ENCODE peak calls at places on chromosomes 16 and 17, in five cellular contexts. H is sigmoid colon; A is gastrocnemius medialis; E is CD4-positive, alpha-beta T cell; D is ovary. P is an unnamed sample.

GRCh38 chr16:50178397-50179018 is 25.4 kb downstream of the TENT4B start:
- DNase-seq in H (no peak), E (no peak), A (no peak), D (no peak), P (no peak)

GRCh38 chr17:2482218-2482617 is 29.5 kb downstream of the METTL16 start:
- DNase-seq in D (no peak), E (no peak), H (no peak), A (no peak), P (no peak)

GRCh38 chr17:82848022-82848592 is 8.3 kb upstream of the ZNF750 start:
- DNase-seq in E (peak), H (peak), D (peak), A (no peak), P (peak)

GRCh38 chr16:83701494-83701893 is 106.3 kb upstream of the HSBP1 start:
- DNase-seq in D (no peak), E (no peak), A (no peak), H (no peak), P (no peak)

GRCh38 chr16:86087561-86088230 is 188.7 kb downstream of the IRF8 start:
- DNase-seq in H (peak), D (no peak), A (no peak), E (no peak), P (no peak)

GRCh38 chr16:67428146-67428731 is 2.7 kb upstream of the HSD11B2 start:
- DNase-seq in E (peak), H (peak), D (peak), A (no peak), P (no peak)

GRCh38 chr16:50593410-50594139 is 45.4 kb downstream of the NKD1 start:
- DNase-seq in H (no peak), A (no peak), E (no peak), D (no peak), P (no peak)

GRCh38 chr16:13438064-13438463 is 481.9 kb upstream of the ERCC4 start:
- DNase-seq in E (no peak), D (no peak), A (no peak), H (no peak), P (no peak)

DNA sequence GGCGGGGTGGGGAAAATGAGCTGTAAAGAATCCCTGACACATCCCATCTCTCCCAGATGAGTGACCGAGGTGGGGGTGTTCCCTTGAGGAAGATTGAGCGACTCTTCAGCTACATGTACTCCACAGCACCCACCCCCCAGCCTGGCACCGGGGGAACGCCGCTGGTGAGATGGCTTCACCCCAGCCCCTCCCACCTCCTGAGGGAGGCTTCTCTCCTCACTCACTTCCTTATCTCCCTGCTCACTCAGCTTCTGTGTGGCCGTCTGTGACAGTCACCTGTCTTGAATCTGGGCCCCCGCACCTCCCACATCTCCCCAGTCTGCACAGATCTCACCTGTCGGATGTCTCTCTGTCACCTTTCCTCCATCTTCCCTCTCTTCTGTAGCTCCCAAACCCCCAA is 13.4 kb downstream of the PDK2 start:
- DNase-seq in H (no peak), A (no peak), E (no peak), D (no peak), P (no peak)
- H3K27ac ChIP-seq in H (no peak), A (peak), E (no peak), D (no peak), P (no peak)

DNA sequence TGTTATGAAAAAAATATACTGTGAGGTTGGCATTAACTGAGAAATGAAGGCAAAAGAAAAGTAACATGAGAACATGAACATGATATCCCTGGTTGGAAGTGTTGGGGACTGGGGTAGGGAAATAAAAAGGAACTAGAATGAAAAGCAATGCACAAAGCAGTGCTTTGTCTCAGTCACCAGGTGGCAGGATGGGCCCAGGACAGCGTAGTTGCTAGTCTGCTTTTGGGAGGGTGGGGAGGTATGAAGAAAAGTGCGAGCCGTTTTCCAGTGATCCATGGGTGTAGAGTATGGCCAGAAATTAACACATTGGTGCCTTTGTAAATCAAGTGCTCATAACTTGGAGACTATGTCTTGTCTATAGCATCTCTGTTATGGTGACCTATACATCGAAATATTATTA is 662.5 kb upstream of the SALL1 start:
- DNase-seq in H (no peak), E (no peak), A (no peak), D (no peak), P (no peak)
- TF ChIP-seq CTCF in H (no peak), E (no peak), A (no peak), D (no peak), P (no peak)

GRCh38 chr16:21233045-21233520 is 416 bp upstream of the ANKS4B start:
- DNase-seq in E (no peak), H (no peak), A (no peak), D (no peak), P (no peak)

GRCh38 chr16:21224800-21225199 is 8.7 kb upstream of the ANKS4B start:
- DNase-seq in E (no peak), A (no peak), H (no peak), D (no peak), P (no peak)

GRCh38 chr16:21226749-21227148 is 6.8 kb upstream of the ANKS4B start:
- DNase-seq in A (no peak), D (no peak), H (no peak), E (no peak), P (no peak)

GRCh38 chr16:21227886-21228285 is 5.6 kb upstream of the ANKS4B start:
- DNase-seq in E (no peak), D (no peak), H (no peak), A (no peak), P (no peak)

DNA sequence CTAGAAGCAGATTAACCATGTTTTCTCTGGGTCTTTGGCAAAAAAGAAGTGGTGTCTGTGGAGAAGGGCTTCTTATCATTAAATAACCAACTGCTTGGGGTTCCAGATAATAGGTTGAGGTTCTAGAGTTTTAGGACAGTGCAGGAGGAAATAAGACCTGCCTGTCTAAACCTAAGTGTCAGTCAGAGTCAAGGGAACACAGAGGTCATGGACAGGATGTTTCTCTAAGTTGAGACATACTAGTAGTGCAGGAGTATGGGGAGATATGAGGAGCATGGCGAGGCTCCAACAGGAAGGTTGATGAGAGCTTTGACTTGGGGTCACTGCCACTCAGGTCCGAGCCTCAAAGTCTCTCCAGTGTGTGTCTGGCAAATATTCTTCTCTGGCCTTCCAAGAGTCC is 5.0 kb upstream of the ANKS4B start:
- DNase-seq in D (no peak), A (no peak), E (no peak), H (no peak), P (no peak)
- H3K27ac ChIP-seq in D (no peak), A (no peak), E (no peak), H (no peak), P (no peak)

DNA sequence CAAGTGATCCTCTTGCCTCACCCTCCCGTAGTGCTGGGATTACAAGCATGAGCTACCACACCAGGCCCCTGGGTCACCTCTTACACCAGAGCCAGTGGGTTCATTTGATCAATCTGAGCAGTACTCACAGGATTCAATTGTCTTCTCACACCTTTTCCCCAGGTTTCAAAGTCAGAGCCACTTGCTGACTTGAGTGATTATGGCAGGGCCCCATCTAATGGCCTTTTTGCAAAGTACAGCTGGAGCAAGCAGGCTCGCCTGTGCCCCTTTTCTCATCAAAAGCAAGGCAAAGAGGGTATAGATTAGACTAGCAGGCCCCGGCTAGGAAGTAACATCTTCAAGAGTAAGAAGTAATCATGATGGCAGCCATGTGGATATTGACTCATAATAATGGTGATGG is 114.8 kb upstream of the NOL11 start:
- DNase-seq in H (no peak), D (no peak), A (no peak), E (peak), P (peak)
- TF ChIP-seq CTCF in H (no peak), D (no peak), A (no peak), E (peak), P (peak)

DNA sequence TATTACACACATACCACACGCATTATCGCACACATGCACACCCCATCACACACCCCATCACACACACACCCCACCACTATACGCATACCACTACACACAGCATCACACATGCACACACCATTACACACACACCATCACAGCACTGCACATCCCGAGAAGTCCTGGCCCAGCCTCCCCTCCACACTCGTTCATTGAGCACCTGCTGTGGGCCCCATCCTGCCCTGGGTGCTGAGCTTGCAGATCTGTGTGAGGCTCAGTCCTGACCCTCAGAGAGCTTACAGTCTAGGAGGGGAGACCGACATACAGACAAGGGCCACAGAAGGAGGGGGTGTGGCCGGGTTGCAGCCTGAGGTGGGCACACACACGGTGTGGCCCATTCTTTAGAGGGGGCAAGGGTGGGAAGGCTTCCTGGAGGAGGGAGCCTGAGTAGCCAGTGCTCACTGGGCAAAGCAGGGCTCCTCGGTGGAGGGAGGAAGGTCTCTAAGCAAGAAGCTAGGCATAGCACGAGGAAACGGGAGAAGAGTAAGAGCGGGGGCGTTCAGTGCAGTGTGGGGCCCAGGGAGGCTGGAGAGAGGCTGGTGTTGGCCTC is 206.6 kb downstream of the NTN1 start:
- DNase-seq in D (no peak), A (no peak), H (no peak), E (no peak), P (no peak)
- H3K27ac ChIP-seq in D (no peak), A (no peak), H (peak), E (no peak), P (no peak)

GRCh38 chr17:14211778-14212177 is 24.9 kb downstream of the CDRT15 start:
- DNase-seq in D (peak), H (no peak), E (no peak), A (no peak), P (no peak)
- TF ChIP-seq CTCF in D (no peak), H (no peak), E (peak), A (peak), P (peak)

GRCh38 chr16:22366371-22366770 is 8.0 kb downstream of the CDR2 start:
- DNase-seq in E (no peak), A (no peak), H (no peak), D (no peak), P (no peak)

GRCh38 chr16:22369221-22369811 is 5.1 kb downstream of the CDR2 start:
- DNase-seq in A (no peak), D (no peak), E (no peak), H (no peak), P (no peak)

GRCh38 chr16:22370038-22370541 is 4.3 kb downstream of the CDR2 start:
- DNase-seq in H (no peak), A (no peak), E (no peak), D (no peak), P (no peak)

GRCh38 chr16:22360963-22361659 is 13.3 kb downstream of the CDR2 start:
- DNase-seq in A (no peak), H (no peak), D (no peak), E (no peak), P (no peak)

DNA sequence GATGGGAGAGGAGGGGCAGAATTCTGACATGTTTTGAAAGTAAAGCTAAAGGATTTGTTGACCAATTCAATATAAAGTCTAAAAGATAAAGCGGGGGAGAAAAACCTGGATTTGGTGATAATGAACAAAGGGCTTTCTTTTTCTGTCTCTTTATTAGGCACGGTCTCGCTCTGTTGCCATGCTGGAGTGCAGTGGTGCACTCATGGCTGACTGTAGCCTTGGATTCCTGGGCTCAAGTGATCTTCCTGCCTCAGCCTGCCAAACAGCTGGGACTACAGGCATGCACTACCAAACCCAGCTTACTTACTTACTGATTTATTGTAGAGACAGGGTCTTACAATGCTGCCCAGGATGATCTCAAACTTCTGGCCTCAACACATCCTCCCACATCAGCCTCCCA is 7.5 kb downstream of the CDR2 start:
- DNase-seq in D (no peak), A (no peak), E (no peak), H (no peak), P (no peak)
- H3K27ac ChIP-seq in D (no peak), A (no peak), E (no peak), H (peak), P (no peak)

GRCh38 chr16:2056077-2056476 is 8.3 kb downstream of the TSC2 start:
- DNase-seq in H (no peak), E (no peak), D (no peak), A (no peak), P (no peak)
- TF ChIP-seq CTCF in H (no peak), E (no peak), D (no peak), A (peak), P (no peak)

GRCh38 chr16:4264546-4264945 is 8.3 kb downstream of the TFAP4 start:
- DNase-seq in A (no peak), D (peak), E (no peak), H (no peak), P (no peak)

GRCh38 chr16:4262303-4262835 is 10.5 kb downstream of the TFAP4 start:
- DNase-seq in D (peak), H (no peak), A (no peak), E (no peak), P (no peak)

GRCh38 chr16:4265676-4266075 is 7.1 kb downstream of the TFAP4 start:
- DNase-seq in D (no peak), A (no peak), E (no peak), H (no peak), P (no peak)

GRCh38 chr16:4261557-4262172 is 11.2 kb downstream of the TFAP4 start:
- DNase-seq in D (peak), E (no peak), A (no peak), H (no peak), P (peak)

DNA sequence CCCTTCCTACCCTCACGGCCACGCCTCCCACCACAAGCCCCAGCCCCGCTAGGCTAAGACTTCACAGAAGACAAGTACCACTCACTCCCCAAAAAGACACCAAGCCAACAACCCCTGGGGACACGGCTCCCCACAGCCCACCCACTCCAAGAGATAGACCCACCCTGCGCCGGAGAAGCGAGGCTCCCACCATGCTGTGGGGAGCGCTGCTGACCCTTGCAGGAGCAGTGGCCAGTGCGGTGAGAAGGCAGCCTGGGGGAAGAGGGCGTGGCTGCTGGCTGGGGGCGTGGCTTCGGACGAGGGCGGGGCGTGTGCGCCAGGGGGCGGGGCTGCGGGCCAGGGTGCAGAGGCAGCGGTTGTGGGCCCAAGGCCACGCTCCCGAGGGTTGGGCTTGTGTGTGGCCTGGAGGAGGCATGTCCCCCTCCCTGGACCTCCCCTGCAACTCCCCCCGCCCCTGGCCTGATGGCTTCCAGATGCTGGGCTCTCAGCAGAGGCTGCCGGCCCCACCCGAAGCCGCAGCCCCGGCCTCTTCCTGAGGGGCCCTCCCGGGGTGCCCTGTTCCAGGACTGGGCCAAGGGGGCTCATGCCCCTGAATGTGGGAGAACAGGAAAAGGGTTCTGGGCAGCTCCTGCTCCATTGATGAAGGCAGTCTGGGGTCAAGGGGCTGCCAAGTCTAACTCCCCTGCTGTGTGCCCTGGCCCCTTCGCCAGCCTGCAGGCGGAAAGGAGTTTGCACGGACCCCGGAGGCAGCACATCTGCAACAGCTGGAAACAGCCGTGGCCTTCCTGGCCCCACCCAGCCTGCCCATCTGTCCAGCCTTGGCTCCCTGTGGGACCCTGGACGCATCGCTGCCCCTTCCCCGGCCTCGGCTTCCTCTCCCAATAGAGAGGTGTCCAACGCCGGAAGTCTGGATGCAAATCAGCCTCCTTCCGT is 9.1 kb downstream of the TFAP4 start:
- DNase-seq in A (no peak), D (peak), E (no peak), H (peak), P (no peak)
- H3K27ac ChIP-seq in A (no peak), D (peak), E (no peak), H (peak), P (no peak)

P was measured in CD8-positive, alpha-beta T cell.